ENCODE peak calls at places on chromosomes 13 and 19, in six cellular contexts. J, E, N, M, X and G are unnamed samples.

GRCh38 chr13:20359335-20359734 is 127.2 kb upstream of the GJB6 start:
- DNase-seq in M (peak), E (peak), X (no peak), N (peak), J (no peak), G (peak)

GRCh38 chr19:40740747-40741146 is 9.5 kb downstream of the ACTMAP start:
- DNase-seq in M (no peak), N (peak), X (peak), J (no peak), E (no peak), G (no peak)

GRCh38 chr19:31316201-31316951 is 32.9 kb downstream of the TSHZ3 start:
- DNase-seq in J (no peak), E (no peak), N (peak), X (peak), M (peak), G (no peak)

GRCh38 chr13:76014618-76015315 is 378.6 kb downstream of the LMO7 start:
- DNase-seq in J (no peak), M (peak), X (no peak), E (no peak), N (peak), G (peak)

GRCh38 chr19:13066933-13067831 is 35.5 kb downstream of the LYL1 start:
- DNase-seq in E (no peak), J (no peak), N (no peak), M (no peak), X (no peak), G (no peak)

GRCh38 chr19:38656171-38656981 is 8.9 kb downstream of the ACTN4 start:
- DNase-seq in M (peak), E (no peak), X (no peak), N (peak), J (no peak), G (no peak)

GRCh38 chr13:113162783-113163685 is 4.6 kb downstream of the PROZ start:
- DNase-seq in X (no peak), N (no peak), M (no peak), J (no peak), E (no peak), G (no peak)

GRCh38 chr13:99220199-99220931 is 19.7 kb downstream of the UBAC2 start:
- DNase-seq in E (no peak), N (no peak), X (no peak), J (no peak), M (no peak), G (no peak)

GRCh38 chr19:38596057-38596981 is 21.4 kb downstream of the MAP4K1 start:
- DNase-seq in E (no peak), X (no peak), J (no peak), N (peak), M (peak), G (peak)

GRCh38 chr13:94073006-94073744 is 406.3 kb downstream of the DCT start:
- DNase-seq in M (peak), J (no peak), X (no peak), E (peak), N (peak), G (peak)

GRCh38 chr13:48156466-48156865 is 61.6 kb upstream of the MED4 start:
- DNase-seq in X (no peak), J (peak), M (no peak), E (no peak), N (no peak), G (no peak)

GRCh38 chr13:18951412-18951811 is 230.2 kb downstream of the TUBA3C start:
- DNase-seq in E (no peak), M (no peak), N (no peak), X (no peak), J (no peak), G (no peak)

GRCh38 chr13:75581874-75582640 is 32.5 kb downstream of the UCHL3 start:
- DNase-seq in E (no peak), X (no peak), M (peak), N (peak), J (no peak), G (no peak)

GRCh38 chr13:29435125-29435911 is 160.2 kb downstream of the SLC7A1 start:
- DNase-seq in X (no peak), M (peak), E (peak), J (peak), N (peak), G (peak)

GRCh38 chr19:43570174-43570791 is 5.0 kb downstream of the XRCC1 start:
- DNase-seq in E (no peak), M (no peak), N (no peak), J (no peak), X (no peak), G (no peak)

GRCh38 chr13:32911506-32911905 is 104.7 kb upstream of the KL start:
- DNase-seq in M (peak), E (peak), N (peak), J (no peak), X (no peak), G (peak)

GRCh38 chr13:77306458-77306857 is 20.4 kb downstream of the MYCBP2 start:
- DNase-seq in X (no peak), E (no peak), N (no peak), M (no peak), J (no peak), G (no peak)

GRCh38 chr19:54420383-54421168 is 5.3 kb downstream of the TTYH1 start:
- DNase-seq in X (no peak), E (no peak), N (no peak), J (no peak), M (peak), G (no peak)

GRCh38 chr13:93248627-93249047 is 22.0 kb downstream of the GPC6 start:
- DNase-seq in M (peak), J (no peak), X (no peak), N (peak), E (no peak), G (no peak)

GRCh38 chr13:93224545-93224944 is 2.1 kb upstream of the GPC6 start:
- DNase-seq in N (peak), X (no peak), E (peak), J (no peak), M (peak), G (peak)

GRCh38 chr19:56080669-56081401 is 40.3 kb downstream of the ZNF787 start:
- DNase-seq in E (peak), J (peak), X (peak), N (peak), M (peak), G (peak)

GRCh38 chr13:94731028-94731427 is 18.7 kb upstream of the SOX21 start:
- DNase-seq in E (no peak), J (no peak), M (no peak), N (no peak), X (no peak), G (no peak)

GRCh38 chr13:78339927-78340326 is 263.4 kb downstream of the POU4F1 start:
- DNase-seq in M (no peak), E (no peak), N (no peak), X (no peak), J (no peak), G (no peak)

GRCh38 chr13:111281751-111282311 is 38.6 kb upstream of the TEX29 start:
- DNase-seq in M (peak), E (peak), N (peak), J (no peak), X (no peak), G (peak)

GRCh38 chr13:48108106-48108505 is 13.2 kb upstream of the MED4 start:
- DNase-seq in E (no peak), M (no peak), N (no peak), X (no peak), J (no peak), G (no peak)

GRCh38 chr19:48737360-48737998 is 2.9 kb downstream of the RASIP1 start:
- DNase-seq in X (no peak), E (no peak), J (no peak), N (no peak), M (no peak), G (no peak)

GRCh38 chr13:106182404-106182803 is 353.1 kb downstream of the EFNB2 start:
- DNase-seq in J (no peak), E (peak), M (peak), N (peak), X (no peak), G (peak)

GRCh38 chr13:54841682-54842081 is 1813.1 kb downstream of the OLFM4 start:
- DNase-seq in X (no peak), M (no peak), E (no peak), J (no peak), N (no peak), G (no peak)

GRCh38 chr19:18697680-18698079 is 14.2 kb downstream of the CRTC1 start:
- DNase-seq in X (no peak), N (no peak), M (no peak), J (peak), E (no peak), G (no peak)

GRCh38 chr13:110226051-110226562 is 80.8 kb downstream of the COL4A1 start:
- DNase-seq in J (no peak), N (no peak), X (no peak), M (peak), E (no peak), G (no peak)

GRCh38 chr13:49667773-49668172 is 23.5 kb downstream of the EBPL start:
- DNase-seq in E (no peak), J (no peak), M (peak), X (no peak), N (peak), G (peak)

GRCh38 chr19:13077233-13077632 is 25.4 kb downstream of the LYL1 start:
- DNase-seq in M (no peak), X (no peak), J (no peak), E (no peak), N (no peak), G (no peak)